ENCODE peak calls at places on chromosome X, in six cellular contexts. D is kidney epithelial cell, K is endothelial cell of umbilical vein, O is heart right ventricle, H is bronchial epithelial cell, B is AG09309. Y is an unnamed sample.

GRCh38 chrX:129653985-129654651 is 638 bp downstream of the APLN start:
- DNase-seq in K (no peak), H (no peak), B (no peak), O (no peak), D (no peak), Y (no peak)

GRCh38 chrX:132837126-132837525 is 121.3 kb downstream of the HS6ST2 start:
- DNase-seq in B (no peak), O (no peak), H (peak; percentile 68), D (peak; percentile 47), K (peak; percentile 92), Y (no peak)

GRCh38 chrX:131895002-131895401 is 128.1 kb upstream of the STK26 start:
- DNase-seq in D (peak; percentile 12), B (peak; percentile 16), H (peak; percentile 68), O (no peak), K (no peak), Y (no peak)

GRCh38 chrX:9465380-9466114 is 689 bp downstream of the TBL1X start:
- DNase-seq in O (peak; percentile 6), B (no peak), H (no peak), D (no peak), K (peak; percentile 6), Y (no peak)

GRCh38 chrX:17542123-17542522 is 167.1 kb downstream of the NHS start:
- DNase-seq in H (no peak), B (no peak), K (no peak), O (peak; percentile 4), D (no peak), Y (no peak)

GRCh38 chrX:100413231-100413630 is 3.2 kb upstream of the PCDH19 start:
- DNase-seq in D (no peak), B (peak; percentile 13), K (peak; percentile 61), O (peak; percentile 26), H (peak; percentile 44), Y (no peak)

GRCh38 chrX:19670854-19671620 is 155.7 kb upstream of the MAP3K15 start:
- DNase-seq in K (peak; percentile 48), B (no peak), O (peak; percentile 39), D (peak; percentile 59), H (peak; percentile 74), Y (no peak)

GRCh38 chrX:116317409-116317808 is 119.0 kb upstream of the SLC6A14 start:
- DNase-seq in H (peak; percentile 22), B (no peak), K (no peak), O (peak; percentile 4), D (no peak), Y (no peak)

GRCh38 chrX:130719399-130719798 is 183.6 kb downstream of the ENOX2 start:
- DNase-seq in H (no peak), B (no peak), D (no peak), K (no peak), O (no peak), Y (no peak)

GRCh38 chrX:132651411-132652086 is 162.7 kb upstream of the MBNL3 start:
- DNase-seq in O (no peak), K (no peak), H (no peak), B (peak; percentile 38), D (no peak), Y (peak; percentile 63)

GRCh38 chrX:8042304-8042703 is 115.1 kb upstream of the PNPLA4 start:
- DNase-seq in D (no peak), O (no peak), B (no peak), K (no peak), H (peak; percentile 53), Y (no peak)

GRCh38 chrX:19904778-19905367 is 17.5 kb upstream of the SH3KBP1 start:
- DNase-seq in D (no peak), O (peak; percentile 4), B (no peak), K (peak; percentile 24), H (peak; percentile 71), Y (no peak)

GRCh38 chrX:9267415-9267814 is 197.4 kb upstream of the TBL1X start:
- DNase-seq in K (no peak), B (no peak), O (no peak), D (no peak), H (no peak), Y (no peak)

GRCh38 chrX:153920546-153920945 is 5.5 kb downstream of the ARHGAP4 start:
- DNase-seq in D (no peak), K (no peak), O (no peak), B (no peak), H (no peak), Y (no peak)

GRCh38 chrX:154490021-154490413 is 412 bp downstream of the SLC10A3 start:
- DNase-seq in K (peak; percentile 2), H (peak; percentile 26), B (no peak), D (no peak), O (no peak), Y (no peak)

GRCh38 chrX:67654301-67654700 is 110.5 kb downstream of the AR start:
- DNase-seq in H (no peak), B (no peak), K (no peak), O (no peak), D (no peak), Y (no peak)

GRCh38 chrX:108165349-108166111 is 74.0 kb downstream of the ATG4A start:
- DNase-seq in K (peak; percentile 12), O (no peak), D (no peak), B (no peak), H (no peak), Y (no peak)

GRCh38 chrX:154727418-154728323 is 23.2 kb downstream of the GAB3 start:
- DNase-seq in B (no peak), D (no peak), H (peak; percentile 55), O (peak; percentile 72), K (peak; percentile 86), Y (no peak)

GRCh38 chrX:70033348-70033747 is 16.4 kb downstream of the AWAT2 start:
- DNase-seq in D (no peak), O (no peak), K (peak; percentile 61), H (no peak), B (no peak), Y (no peak)

GRCh38 chrX:40465735-40466551 is 114.8 kb upstream of the ATP6AP2 start:
- DNase-seq in K (no peak), D (no peak), O (no peak), H (no peak), B (no peak), Y (no peak)

GRCh38 chrX:134294548-134294947 is 57.6 kb downstream of the CCDC160 start:
- DNase-seq in B (no peak), K (peak; percentile 1), D (no peak), H (peak; percentile 15), O (no peak), Y (no peak)

GRCh38 chrX:1397441-1397840 is 5.5 kb upstream of the SLC25A6 start:
- DNase-seq in D (no peak), O (no peak), B (no peak), K (no peak), H (no peak), Y (no peak)

GRCh38 chrX:13876652-13877051 is 59.8 kb upstream of the GPM6B start:
- DNase-seq in K (no peak), O (peak; percentile 16), B (no peak), H (peak; percentile 72), D (peak; percentile 7), Y (no peak)

GRCh38 chrX:35351795-35352483 is 409.3 kb downstream of the FAM47B start:
- DNase-seq in B (no peak), H (no peak), O (no peak), D (no peak), K (no peak), Y (no peak)

GRCh38 chrX:47302396-47302795 is 68.0 kb upstream of the ZNF157 start:
- DNase-seq in O (no peak), B (no peak), D (no peak), H (no peak), K (no peak), Y (no peak)

GRCh38 chrX:120456973-120457372 is 12.1 kb downstream of the LAMP2 start:
- DNase-seq in B (peak; percentile 42), O (no peak), K (no peak), D (no peak), H (peak; percentile 74), Y (no peak)

GRCh38 chrX:25873196-25873595 is 264.9 kb upstream of the MAGEB18 start:
- DNase-seq in D (peak; percentile 57), K (peak; percentile 30), B (no peak), O (no peak), H (peak; percentile 95), Y (no peak)

DNA sequence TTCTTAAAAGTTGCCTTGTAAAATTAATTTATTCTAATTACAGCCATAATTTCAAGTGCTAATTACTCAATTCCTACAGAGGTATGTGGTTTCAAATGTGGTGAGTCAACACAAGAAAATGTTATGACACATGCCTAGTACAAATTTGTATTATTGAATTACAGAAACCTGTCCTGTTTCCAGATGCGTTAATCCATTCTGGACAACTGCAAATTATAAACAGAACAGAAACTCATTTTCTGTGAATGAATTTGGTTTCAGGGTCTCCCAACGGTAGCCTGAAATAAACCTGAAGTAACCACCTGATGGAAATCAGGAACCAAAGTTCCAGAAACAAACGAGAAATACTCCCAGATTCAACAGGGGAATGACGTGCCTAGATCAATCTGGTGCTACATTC is 328.6 kb upstream of the F9 start:
- DNase-seq in O (no peak), D (no peak), B (no peak), H (peak; percentile 65), K (no peak), Y (no peak)
- H3K4me3 ChIP-seq in O (no peak overlapping the region), D (no peak overlapping the region), B (no peak overlapping the region), H (no peak overlapping the region), K (no peak overlapping the region), Y (no peak overlapping the region)

DNA sequence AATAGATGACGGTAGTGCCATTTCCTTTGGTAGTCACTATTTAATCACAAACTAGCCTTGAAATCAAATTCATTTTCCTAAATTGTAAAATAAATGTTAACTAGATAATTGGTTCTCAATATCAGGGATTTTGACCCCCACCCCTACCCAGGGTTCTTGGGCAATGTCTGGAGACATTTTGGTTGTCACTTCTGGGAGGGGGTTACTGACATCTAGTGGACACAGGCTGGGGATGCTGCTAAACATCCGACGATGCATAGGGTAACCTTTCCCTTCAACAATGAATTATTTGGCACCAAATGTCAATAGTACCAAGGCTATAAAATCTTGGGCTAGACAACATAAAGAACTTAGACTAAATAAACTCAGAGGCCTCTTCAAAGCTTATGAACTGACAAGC is 285.8 kb upstream of the TRPC5 start:
- DNase-seq in D (no peak), H (no peak), K (no peak), O (no peak), B (no peak), Y (no peak)
- TF ChIP-seq CTCF in D (peak; percentile 11), H (no peak), K (no peak), O (no peak), B (no peak), Y (peak; percentile 23)

GRCh38 chrX:44063611-44064010 is 90.4 kb upstream of the NDP start:
- DNase-seq in H (peak; percentile 51), O (no peak), K (no peak), B (no peak), D (no peak), Y (no peak)
- H3K4me3 ChIP-seq in H (no peak overlapping the region), O (no peak overlapping the region), K (no peak overlapping the region), B (no peak overlapping the region), D (no peak overlapping the region), Y (no peak overlapping the region)

GRCh38 chrX:150879855-150880807 is 18.3 kb downstream of the CD99L2 start:
- DNase-seq in K (no peak), B (no peak), O (no peak), D (no peak), H (peak; percentile 22), Y (no peak)

GRCh38 chrX:150886381-150886780 is 12.1 kb downstream of the CD99L2 start:
- DNase-seq in B (no peak), O (no peak), K (no peak), D (no peak), H (no peak), Y (no peak)

DNA sequence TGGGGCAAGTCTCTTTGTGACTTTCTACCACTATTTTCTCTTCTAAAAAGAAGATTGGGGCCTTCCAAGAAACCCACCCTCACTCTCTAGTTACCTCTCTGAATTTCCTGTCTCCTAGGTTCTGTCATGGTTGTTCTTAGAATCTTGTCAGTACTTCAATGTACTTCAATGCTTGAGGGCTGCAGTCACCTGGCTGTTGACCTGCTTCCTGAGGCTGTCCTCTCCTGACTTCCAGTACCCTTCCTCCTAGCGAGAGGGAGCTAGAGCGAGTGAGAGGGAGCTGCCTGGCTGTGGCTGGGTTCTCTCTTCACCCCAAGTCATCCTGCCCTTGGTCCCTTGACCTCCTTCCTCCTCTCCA is 17.7 kb downstream of the CD99L2 start:
- DNase-seq in O (no peak), B (no peak), D (no peak), K (no peak), H (no peak), Y (no peak)
- TF ChIP-seq CTCF in O (no peak), B (no peak), D (no peak), K (no peak), H (no peak), Y (no peak)